ENCODE peak calls at places on chromosomes 4 and X, in five cellular contexts. X is neural progenitor cell, S is ascending aorta, Z is OCI-LY7, K is right atrium auricular region. G is an unnamed sample.

GRCh38 chr4:38672247-38673071 is 8.5 kb downstream of the KLF3 start:
- DNase-seq in X (peak), S (no peak), Z (no peak), K (no peak), G (no peak)

GRCh38 chrX:18985186-18985435 is 1.2 kb upstream of the PHKA2 start:
- DNase-seq in X (no peak), S (no peak), Z (no peak), K (no peak), G (no peak)

GRCh38 chr4:20422398-20422797 is 170.7 kb downstream of the SLIT2 start:
- DNase-seq in X (peak), S (peak), Z (peak), K (no peak), G (peak)

GRCh38 chrX:76657499-76657898 is 230.0 kb downstream of the MAGEE1 start:
- DNase-seq in X (no peak), S (no peak), Z (no peak), K (no peak), G (no peak)

GRCh38 chrX:24466025-24466424 is 939 bp downstream of the PDK3 start:
- DNase-seq in X (peak), S (no peak), Z (no peak), K (no peak), G (no peak)

GRCh38 chr4:163618845-163619244 is 124.4 kb downstream of the TMA16 start:
- DNase-seq in X (no peak), S (no peak), Z (no peak), K (no peak), G (no peak)

GRCh38 chrX:143466130-143466529 is 51.1 kb downstream of the SPANXN3 start:
- DNase-seq in X (no peak), S (no peak), Z (no peak), K (no peak), G (no peak)

GRCh38 chr4:992297-993110 is 700 bp downstream of the SLC26A1 start:
- DNase-seq in X (no peak), S (no peak), Z (no peak), K (no peak), G (no peak)

GRCh38 chrX:13669246-13669689 is 16.3 kb downstream of the TCEANC start:
- DNase-seq in X (no peak), S (no peak), Z (no peak), K (peak), G (peak)

GRCh38 chrX:110310896-110311295 is 7.0 kb downstream of the AMMECR1 start:
- DNase-seq in X (no peak), S (no peak), Z (no peak), K (no peak), G (no peak)

GRCh38 chrX:14801136-14801535 is 71.7 kb downstream of the FANCB start:
- DNase-seq in X (no peak), S (no peak), Z (no peak), K (no peak), G (no peak)

GRCh38 chrX:2334237-2334636 is 166.5 kb downstream of the DHRSX start:
- DNase-seq in X (no peak), S (no peak), Z (no peak), K (no peak), G (no peak)

GRCh38 chr4:115454228-115454627 is 340.8 kb upstream of the NDST4 start:
- DNase-seq in X (no peak), S (no peak), Z (no peak), K (no peak), G (no peak)

GRCh38 chr4:13548059-13548983 is 4.0 kb upstream of the NKX3-2 start:
- DNase-seq in X (peak), S (no peak), Z (no peak), K (no peak), G (no peak)

GRCh38 chrX:44012484-44013096 is 39.4 kb upstream of the NDP start:
- DNase-seq in X (no peak), S (peak), Z (no peak), K (no peak), G (peak)

GRCh38 chr4:26360864-26361263 is 40.0 kb downstream of the RBPJ start:
- DNase-seq in X (peak), S (no peak), Z (no peak), K (no peak), G (no peak)

GRCh38 chr4:87033902-87034301 is 99.1 kb downstream of the AFF1 start:
- DNase-seq in X (peak), S (no peak), Z (no peak), K (no peak), G (no peak)

GRCh38 chr4:175954685-175955084 is 111.0 kb upstream of the WDR17 start:
- DNase-seq in X (no peak), S (no peak), Z (no peak), K (no peak), G (no peak)

GRCh38 chrX:22686138-22686541 is 313.6 kb upstream of the DDX53 start:
- DNase-seq in X (no peak), S (no peak), Z (no peak), K (no peak), G (no peak)

GRCh38 chr4:43337707-43338106 is 445.2 kb downstream of the GRXCR1 start:
- DNase-seq in X (no peak), S (no peak), Z (no peak), K (no peak), G (peak)

GRCh38 chr4:80185787-80186548 is 11.3 kb upstream of the PRDM8 start:
- DNase-seq in X (peak), S (no peak), Z (no peak), K (no peak), G (no peak)

GRCh38 chrX:70353524-70353923 is 63.6 kb downstream of the KIF4A start:
- DNase-seq in X (no peak), S (no peak), Z (no peak), K (no peak), G (no peak)

GRCh38 chr4:77156912-77157858 is at the start of gene CCNG2:
- DNase-seq in X (peak), S (peak), Z (peak), K (peak), G (peak)

DNA sequence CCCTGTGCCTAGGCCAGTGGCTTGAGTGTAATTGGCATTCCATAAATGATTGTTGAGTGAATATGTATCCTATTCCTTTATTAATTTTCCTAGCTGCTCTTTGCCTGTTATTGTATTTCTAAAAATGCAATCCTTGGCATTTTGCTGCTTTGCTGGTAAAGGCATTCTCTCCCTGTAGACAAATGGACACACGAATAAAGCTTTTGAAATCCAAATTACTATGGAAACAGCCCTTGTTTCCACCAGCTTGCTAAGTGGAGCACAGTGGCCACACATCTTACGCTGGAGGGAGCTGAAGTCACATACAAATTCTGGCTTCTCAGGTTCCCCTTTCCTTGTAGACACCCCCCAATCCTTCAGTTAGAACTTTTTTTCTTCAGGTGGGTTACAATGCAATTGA is 66.3 kb downstream of the AGA start:
- DNase-seq in X (peak), S (no peak), Z (no peak), K (no peak), G (no peak)
- TF ChIP-seq CTCF in X (peak), S (no peak), Z (no peak), K (no peak), G (no peak)

GRCh38 chr4:81398379-81398778 is 73.3 kb downstream of the RASGEF1B start:
- DNase-seq in X (no peak), S (no peak), Z (no peak), K (no peak), G (no peak)
- H3K27ac ChIP-seq in X (no peak), S (no peak), Z (no peak), K (peak), G (no peak)

GRCh38 chrX:139023531-139023930 is 312.0 kb upstream of the FGF13 start:
- DNase-seq in X (no peak), S (no peak), Z (no peak), K (no peak), G (no peak)

GRCh38 chrX:139020793-139021192 is 309.3 kb upstream of the FGF13 start:
- DNase-seq in X (no peak), S (no peak), Z (no peak), K (no peak), G (no peak)

GRCh38 chrX:139025822-139026221 is 314.3 kb upstream of the FGF13 start:
- DNase-seq in X (no peak), S (no peak), Z (no peak), K (no peak), G (no peak)

DNA sequence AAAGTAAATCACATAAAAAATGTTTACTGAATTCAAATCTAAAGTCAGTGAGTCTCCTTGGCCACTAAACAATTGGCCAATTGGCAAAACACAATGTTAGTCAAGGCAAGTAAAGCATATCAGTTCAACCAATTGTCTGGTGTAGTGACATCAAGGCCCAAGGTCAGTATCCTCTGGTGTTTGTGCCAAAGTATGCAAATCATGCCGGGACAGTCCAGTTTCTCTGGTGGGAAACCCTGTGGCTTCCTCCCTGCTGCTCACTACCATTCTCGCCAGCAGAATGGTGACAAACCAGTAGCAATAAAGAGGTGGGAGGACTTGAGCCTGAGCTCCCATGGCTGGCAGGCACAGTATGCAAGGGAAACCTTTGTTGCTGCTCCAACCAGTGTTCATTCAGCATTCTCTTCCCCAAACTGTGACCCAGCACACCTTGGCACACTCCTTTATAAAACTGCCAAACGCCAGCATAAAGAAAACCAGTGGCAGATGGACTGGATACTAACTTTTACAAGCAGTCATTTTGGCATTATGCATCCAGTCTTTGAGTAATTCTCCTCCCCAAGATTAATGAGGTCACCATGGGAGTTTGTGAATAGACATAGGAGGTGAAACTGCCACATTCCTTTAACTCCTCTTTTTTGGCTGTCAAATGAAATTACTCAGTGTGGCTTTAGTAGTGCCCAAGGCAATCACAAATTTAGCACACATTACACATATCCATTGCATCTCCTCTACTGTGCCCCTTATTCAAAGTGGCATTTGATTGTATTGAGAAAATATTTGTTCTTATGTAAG is 315.1 kb upstream of the FGF13 start:
- DNase-seq in X (no peak), S (no peak), Z (no peak), K (no peak), G (no peak)
- TF ChIP-seq CTCF in X (no peak), S (no peak), Z (no peak), K (no peak), G (no peak)

DNA sequence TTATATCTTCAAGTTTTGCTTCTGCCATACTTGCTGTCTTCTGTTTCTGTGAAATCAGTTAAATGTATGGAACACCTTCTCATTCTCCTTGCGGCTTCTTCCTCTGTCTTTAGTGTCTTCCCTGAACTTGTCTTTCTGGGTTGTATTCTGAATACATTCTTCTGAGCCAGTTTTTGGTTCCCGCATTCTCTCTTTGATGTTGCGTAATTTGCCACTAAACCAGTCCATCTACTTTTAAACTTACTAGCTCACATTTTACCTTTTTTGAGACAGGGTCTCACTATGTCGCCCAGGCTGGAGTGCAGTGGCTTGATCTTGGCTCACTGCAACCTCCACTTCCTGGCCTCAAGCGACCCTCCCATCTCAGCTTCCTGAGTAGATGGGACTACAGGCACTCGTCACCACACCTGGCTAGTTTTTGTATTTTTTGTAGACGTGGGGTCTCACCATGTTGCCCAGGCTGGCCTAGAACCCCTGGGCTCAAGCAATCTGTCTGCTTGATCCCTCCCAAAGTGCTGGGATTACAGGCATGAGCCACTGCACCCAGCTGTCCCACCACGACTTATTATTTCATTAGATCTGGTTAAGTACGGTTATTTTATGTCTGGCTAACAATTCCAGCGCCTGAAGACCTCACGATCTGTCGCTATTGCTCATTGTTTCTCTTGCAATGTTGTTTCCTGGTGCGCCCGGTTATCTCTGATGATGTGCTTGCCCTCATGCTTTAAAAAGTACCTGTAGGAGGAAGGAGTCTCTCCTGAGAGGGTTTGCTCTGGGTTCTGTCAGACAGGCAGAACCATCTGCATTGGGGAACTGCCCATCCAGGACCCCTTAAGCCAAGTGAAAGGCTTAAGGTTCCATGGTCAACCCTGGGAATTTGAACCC is 9.8 kb upstream of the FAM3A start:
- DNase-seq in X (no peak), S (no peak), Z (no peak), K (no peak), G (no peak)
- H3K27ac ChIP-seq in X (no peak), S (peak), Z (no peak), K (no peak), G (peak)

GRCh38 chr4:88949605-88950004 is 107.4 kb downstream of the FAM13A start:
- DNase-seq in X (no peak), S (no peak), Z (no peak), K (no peak), G (no peak)
- TF ChIP-seq CTCF in X (no peak), S (no peak), Z (no peak), K (no peak), G (no peak)

DNA sequence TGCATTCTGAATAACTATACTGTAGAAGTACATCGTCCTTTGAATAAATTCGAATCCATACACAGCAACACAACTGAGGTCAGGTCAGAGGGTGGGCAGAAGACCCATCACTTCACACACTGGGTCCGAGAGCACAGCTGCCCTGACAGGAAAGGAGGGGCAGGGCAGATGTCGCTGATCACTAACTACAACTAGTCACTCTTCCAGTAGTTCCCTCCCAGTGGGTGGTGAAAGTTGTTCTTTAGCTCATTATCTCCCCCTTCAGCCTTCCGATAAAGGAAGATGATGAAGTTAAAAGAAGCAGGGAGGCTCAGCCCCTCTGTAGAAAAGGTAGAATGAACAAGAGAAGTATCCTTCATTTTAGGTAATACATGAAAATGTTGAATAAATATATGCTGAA is 278.9 kb downstream of the INPP4B start:
- DNase-seq in X (peak), S (no peak), Z (no peak), K (no peak), G (no peak)
- H3K27ac ChIP-seq in X (no peak), S (peak), Z (no peak), K (no peak), G (no peak)

GRCh38 chr4:180456928-180457327 is 1786.3 kb upstream of the TENM3 start:
- DNase-seq in X (no peak), S (no peak), Z (no peak), K (no peak), G (no peak)
- TF ChIP-seq CTCF in X (peak), S (no peak), Z (peak), K (no peak), G (no peak)

DNA sequence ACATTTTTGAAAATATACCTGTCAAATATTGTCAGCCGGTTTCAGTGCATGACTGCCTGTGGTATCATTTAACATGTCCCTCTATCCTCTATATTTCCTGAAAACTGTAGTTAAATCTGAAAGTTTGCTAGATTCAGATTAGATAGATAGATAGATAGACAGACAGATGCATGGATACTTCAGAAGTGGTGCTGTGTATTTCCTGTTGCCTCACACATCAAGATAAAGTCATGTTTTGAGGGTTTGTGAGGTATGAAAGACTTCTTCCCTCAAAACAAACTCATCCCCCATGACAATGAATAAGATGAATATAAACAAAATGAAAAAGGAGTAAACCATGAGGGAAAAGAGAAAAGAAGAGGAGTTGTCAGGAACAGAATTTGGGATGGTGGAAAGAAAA is 6.0 kb upstream of the BST1 start:
- DNase-seq in X (no peak), S (no peak), Z (no peak), K (no peak), G (no peak)
- H3K27ac ChIP-seq in X (no peak), S (no peak), Z (no peak), K (no peak), G (no peak)